ENCODE peak calls at places on chromosomes 4 and X, in nine cellular contexts. V is cardiac muscle cell; U is aorta; X is memory B cell; H is activated naive CD8-positive, alpha-beta T cell treated with anti-CD3 and anti-CD28 coated beads, Interleukin-2, amount 50 U/mL, for 24 hours; E is fibroblast of lung; K is CD8-positive, alpha-beta memory T cell; Z is M059J; L is HEK293T. I is an unnamed sample.

GRCh38 chr4:151418385-151418784 is 9.4 kb downstream of the FHIP1A start:
- DNase-seq in V (peak; percentile 56), L (no peak), K (no peak), X (no peak), U (no peak), Z (peak; percentile 89), H (no peak), E (peak; percentile 70), I (no peak)

GRCh38 chrX:115539841-115540240 is 21.1 kb upstream of the PLS3 start:
- DNase-seq in K (no peak), U (no peak), E (no peak), H (no peak), L (no peak), V (no peak), X (no peak), Z (no peak), I (no peak)

GRCh38 chr4:173440888-173441287 is 42.0 kb upstream of the SCRG1 start:
- DNase-seq in Z (no peak), X (no peak), H (no peak), K (no peak), V (no peak), U (no peak), L (no peak), E (no peak), I (no peak)

GRCh38 chr4:183550345-183551080 is 45.7 kb downstream of the ING2 start:
- DNase-seq in X (no peak), E (no peak), V (no peak), H (no peak), L (no peak), U (no peak), K (no peak), Z (no peak), I (no peak)

GRCh38 chrX:96713303-96713702 is 28.7 kb downstream of the DIAPH2 start:
- DNase-seq in K (no peak), X (no peak), V (no peak), H (no peak), U (no peak), E (no peak), Z (no peak), L (no peak), I (no peak)

GRCh38 chr4:185775792-185776555 is 36.0 kb downstream of the SORBS2 start:
- DNase-seq in Z (peak; percentile 22), L (no peak), X (no peak), U (no peak), K (no peak), H (no peak), V (peak; percentile 21), E (no peak), I (no peak)

GRCh38 chr4:125321709-125322362 is 7.1 kb downstream of the FAT4 start:
- DNase-seq in H (no peak), X (no peak), V (peak; percentile 58), Z (peak; percentile 62), U (no peak), K (no peak), E (peak; percentile 64), L (no peak), I (no peak)

GRCh38 chr4:151606061-151606460 is 154.7 kb downstream of the GATB start:
- DNase-seq in H (no peak), V (no peak), L (no peak), K (no peak), Z (no peak), U (no peak), E (no peak), X (no peak), I (no peak)

GRCh38 chr4:126051709-126052424 is 737.1 kb downstream of the FAT4 start:
- DNase-seq in E (peak; percentile 95), Z (peak; percentile 3), V (peak; percentile 80), H (no peak), U (no peak), L (peak; percentile 13), K (no peak), X (no peak), I (no peak)

GRCh38 chr4:168496834-168497233 is at the start of gene PALLD:
- DNase-seq in K (no peak), E (peak; percentile 42), L (peak; percentile 23), Z (peak; percentile 74), H (no peak), X (no peak), V (peak; percentile 26), U (no peak), I (no peak)

GRCh38 chrX:30804462-30804861 is 84.6 kb downstream of the TAB3 start:
- DNase-seq in X (no peak), U (no peak), E (no peak), H (no peak), Z (no peak), K (no peak), L (no peak), V (no peak), I (no peak)

GRCh38 chrX:113522814-113523213 is 682.2 kb upstream of the AMOT start:
- DNase-seq in H (no peak), E (no peak), L (no peak), X (peak; percentile 0), U (no peak), K (no peak), V (peak; percentile 41), Z (no peak), I (peak; percentile 17)

GRCh38 chr4:84826681-84827080 is 139.8 kb downstream of the WDFY3 start:
- DNase-seq in U (no peak), K (no peak), L (no peak), V (no peak), H (no peak), E (no peak), X (no peak), Z (no peak), I (no peak)

GRCh38 chr4:176277162-176277904 is 8.3 kb upstream of the ASB5 start:
- DNase-seq in L (peak; percentile 73), E (peak; percentile 81), Z (peak; percentile 67), V (peak; percentile 74), X (peak; percentile 11), K (no peak), H (peak; percentile 23), U (peak; percentile 87), I (peak; percentile 34)

GRCh38 chr4:2362286-2363055 is 56.0 kb downstream of the ZFYVE28 start:
- DNase-seq in V (no peak), U (peak; percentile 59), K (no peak), Z (no peak), L (no peak), E (no peak), H (no peak), X (no peak), I (no peak)